ENCODE peak calls at places on chromosomes 3 and 15, in five cellular contexts. G is neural progenitor cell, O is neuronal stem cell, U is IMR-90, B is mammary epithelial cell. M is an unnamed sample. For H3K4me1, the result is how much of the 10 kb centered on the place peaks cover.

GRCh38 chr3:50648297-50648696 is 26.4 kb upstream of the DOCK3 start:
- DNase-seq in G (peak), O (no peak), U (peak), B (no peak), M (no peak)

GRCh38 chr3:97613139-97613538 is 151.4 kb upstream of the ARL6 start:
- DNase-seq in G (no peak), O (no peak), U (no peak), B (no peak), M (no peak)

GRCh38 chr3:39150803-39151631 is 2.4 kb downstream of the CSRNP1 start:
- DNase-seq in G (peak), O (peak), U (peak), B (peak), M (peak)

GRCh38 chr3:50226888-50227389 is 9.1 kb upstream of the GNAI2 start:
- DNase-seq in G (no peak), O (no peak), U (no peak), B (peak), M (peak)

GRCh38 chr3:88150371-88150770 is 612 bp downstream of the C3orf38 start:
- DNase-seq in G (no peak), O (no peak), U (no peak), B (peak), M (peak)

GRCh38 chr3:33372218-33373081 is 67.8 kb downstream of the UBP1 start:
- DNase-seq in G (peak), O (peak), U (peak), B (peak), M (peak)

GRCh38 chr3:42497009-42497731 is 5.3 kb upstream of the VIPR1 start:
- DNase-seq in G (peak), O (peak), U (peak), B (no peak), M (no peak)

GRCh38 chr3:113948015-113948917 is 453 bp downstream of the ZDHHC23 start:
- DNase-seq in G (peak), O (peak), U (no peak), B (peak), M (peak)

GRCh38 chr15:82663186-82663600 is 16.0 kb upstream of the CPEB1 start:
- DNase-seq in G (peak), O (peak), U (peak), B (peak), M (peak)

GRCh38 chr15:89070197-89071124 is 17.8 kb upstream of the ABHD2 start:
- DNase-seq in G (no peak), O (no peak), U (no peak), B (no peak), M (no peak)

GRCh38 chr3:71318459-71318827 is 265.1 kb downstream of the FOXP1 start:
- DNase-seq in G (no peak), O (no peak), U (no peak), B (no peak), M (no peak)

GRCh38 chr3:4846529-4846928 is 132.7 kb upstream of the BHLHE40 start:
- DNase-seq in G (no peak), O (no peak), U (no peak), B (no peak), M (no peak)
- H3K4me2 ChIP-seq in G (no peak), O (no peak), U (no peak), B (no peak), M (no peak)

GRCh38 chr3:61629442-61629841 is 68.1 kb downstream of the PTPRG start:
- DNase-seq in G (no peak), O (no peak), U (no peak), B (no peak), M (no peak)

GRCh38 chr3:61631108-61631769 is 69.9 kb downstream of the PTPRG start:
- DNase-seq in G (no peak), O (no peak), U (no peak), B (no peak), M (no peak)

GRCh38 chr3:61627768-61628185 is 66.4 kb downstream of the PTPRG start:
- DNase-seq in G (no peak), O (no peak), U (peak), B (peak), M (no peak)

GRCh38 chr3:61626484-61626883 is 65.1 kb downstream of the PTPRG start:
- DNase-seq in G (no peak), O (no peak), U (no peak), B (no peak), M (no peak)

DNA sequence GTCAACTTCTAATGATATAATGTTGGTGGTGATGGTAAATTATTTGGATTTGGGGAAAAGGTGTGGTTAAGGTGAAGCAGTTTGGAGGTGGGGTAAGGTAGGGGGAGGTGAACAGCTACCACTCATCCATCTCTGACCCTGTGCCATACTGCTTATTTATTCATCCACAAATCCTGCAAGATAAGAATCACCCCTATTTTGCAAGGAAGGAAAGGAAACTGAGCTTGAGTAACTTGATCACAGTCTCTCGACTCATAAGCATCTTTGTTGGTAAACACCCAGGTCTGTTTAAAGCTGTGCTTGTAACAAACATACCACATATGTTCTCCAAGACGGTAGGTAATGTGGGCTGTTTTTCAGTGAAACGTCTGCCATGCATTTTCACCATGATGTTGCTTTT is 67.3 kb downstream of the PTPRG start:
- DNase-seq in G (no peak), O (no peak), U (no peak), B (no peak), M (no peak)
- H3K4me1 ChIP-seq in G (under half), O (under half), U (under half), B (under half), M (under half)

DNA sequence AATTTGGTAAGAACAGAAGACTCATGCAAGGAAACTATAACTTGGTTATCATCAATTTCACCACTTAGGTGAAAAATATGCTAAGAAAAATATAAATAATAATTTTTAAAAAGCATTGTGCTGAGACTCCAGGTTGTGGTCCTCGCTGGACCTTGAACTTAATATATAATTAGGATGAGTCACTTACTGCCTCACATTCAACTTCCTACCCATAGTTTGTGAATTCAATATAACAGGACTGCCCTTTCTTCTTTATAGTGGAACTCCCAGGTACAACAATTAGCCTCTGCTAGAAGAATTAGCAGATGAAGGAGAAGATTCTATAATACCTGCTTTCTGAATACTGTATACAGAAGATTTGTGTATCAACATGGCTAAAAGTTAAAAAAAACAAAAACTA is 149.1 kb upstream of the SPRED1 start:
- DNase-seq in G (no peak), O (no peak), U (no peak), B (no peak), M (no peak)
- H3K4me2 ChIP-seq in G (no peak), O (no peak), U (no peak), B (no peak), M (no peak)

DNA sequence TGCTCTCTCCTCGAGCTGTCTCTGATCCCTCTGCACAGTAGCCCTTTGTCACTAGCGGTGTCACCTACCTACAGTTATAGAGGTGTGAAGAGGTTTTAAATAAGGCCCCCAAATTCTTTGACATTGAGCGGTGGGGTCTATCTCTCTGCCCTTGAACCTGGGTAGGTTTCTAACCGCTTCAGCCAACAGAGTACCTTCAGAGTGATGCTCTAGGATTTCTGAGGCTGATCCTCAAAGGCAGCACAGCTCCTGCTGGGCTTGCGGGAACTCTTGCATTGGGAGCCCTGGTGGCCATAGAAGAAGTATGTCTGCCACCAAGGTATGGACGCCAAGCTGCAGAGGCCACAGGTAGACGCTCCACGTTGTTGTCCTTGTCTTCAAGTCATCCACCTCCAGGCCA is 35.7 kb downstream of the ADAMTS17 start:
- DNase-seq in G (no peak), O (no peak), U (no peak), B (no peak), M (no peak)
- H3K4me1 ChIP-seq in G (under half), O (under half), U (under half), B (under half), M (under half)

GRCh38 chr15:40796041-40796440 is 10.8 kb upstream of the ZFYVE19 start:
- DNase-seq in G (no peak), O (no peak), U (no peak), B (no peak), M (no peak)
- H3K4me2 ChIP-seq in G (no peak), O (no peak), U (no peak), B (no peak), M (no peak)

GRCh38 chr3:122088519-122088918 is 33.4 kb downstream of the CD86 start:
- DNase-seq in G (no peak), O (no peak), U (no peak), B (no peak), M (no peak)
- H3K4me1 ChIP-seq in G (under half), O (under half), U (under half), B (under half), M (half or more)

M was measured in Karpas-422.